ENCODE peak calls at places on chromosomes 3 and 15, in five cellular contexts. One of them, this sample, is unnamed.

GRCh38 chr15:37880009-37880834 is 54.2 kb upstream of the TMCO5A start:
- DNase-seq in WERI-Rb-1: peak
- DNase-seq in HCT116: peak
- DNase-seq in lower lobe of right lung: no peak
- DNase-seq in psoas muscle: no peak
- DNase-seq in this sample: no peak

GRCh38 chr3:111534701-111535100 is 7.3 kb upstream of the CD96 start:
- DNase-seq in HCT116: no peak
- DNase-seq in WERI-Rb-1: no peak
- DNase-seq in lower lobe of right lung: no peak
- DNase-seq in psoas muscle: no peak
- DNase-seq in this sample: no peak

GRCh38 chr3:106428565-106428994 is 559.8 kb upstream of the CBLB start:
- DNase-seq in psoas muscle: no peak
- DNase-seq in lower lobe of right lung: no peak
- DNase-seq in HCT116: no peak
- DNase-seq in WERI-Rb-1: no peak
- DNase-seq in this sample: no peak

GRCh38 chr3:42653560-42654330 is at the start of gene ZBTB47:
- DNase-seq in WERI-Rb-1: no peak
- DNase-seq in lower lobe of right lung: peak
- DNase-seq in psoas muscle: peak
- DNase-seq in HCT116: no peak
- DNase-seq in this sample: peak

GRCh38 chr3:33060609-33061337 is 36.2 kb downstream of the GLB1 start:
- DNase-seq in HCT116: no peak
- DNase-seq in lower lobe of right lung: no peak
- DNase-seq in WERI-Rb-1: no peak
- DNase-seq in psoas muscle: no peak
- DNase-seq in this sample: no peak

GRCh38 chr3:24025805-24026204 is 80.7 kb downstream of the NR1D2 start:
- DNase-seq in lower lobe of right lung: no peak
- DNase-seq in psoas muscle: no peak
- DNase-seq in WERI-Rb-1: no peak
- DNase-seq in HCT116: no peak
- DNase-seq in this sample: no peak

GRCh38 chr3:13600950-13601691 is 52.2 kb downstream of the FBLN2 start:
- DNase-seq in HCT116: peak
- DNase-seq in WERI-Rb-1: peak
- DNase-seq in psoas muscle: no peak
- DNase-seq in lower lobe of right lung: no peak
- DNase-seq in this sample: no peak

GRCh38 chr15:75089781-75090734 is 66.7 kb downstream of the PPCDC start:
- DNase-seq in psoas muscle: no peak
- DNase-seq in lower lobe of right lung: peak
- DNase-seq in HCT116: no peak
- DNase-seq in WERI-Rb-1: no peak
- DNase-seq in this sample: no peak

GRCh38 chr15:59168536-59168935 is 38.1 kb upstream of the LDHAL6B start:
- DNase-seq in WERI-Rb-1: no peak
- DNase-seq in lower lobe of right lung: no peak
- DNase-seq in HCT116: no peak
- DNase-seq in psoas muscle: no peak
- DNase-seq in this sample: no peak

GRCh38 chr15:54792526-54792925 is 404.2 kb downstream of the RSL24D1 start:
- DNase-seq in psoas muscle: no peak
- DNase-seq in HCT116: no peak
- DNase-seq in lower lobe of right lung: no peak
- DNase-seq in WERI-Rb-1: no peak
- DNase-seq in this sample: no peak

GRCh38 chr3:140376136-140376889 is 301.6 kb upstream of the TRIM42 start:
- DNase-seq in HCT116: no peak
- DNase-seq in WERI-Rb-1: no peak
- DNase-seq in psoas muscle: no peak
- DNase-seq in lower lobe of right lung: no peak
- DNase-seq in this sample: no peak

GRCh38 chr3:148866261-148866660 is 1.2 kb downstream of the CPA3 start:
- DNase-seq in psoas muscle: no peak
- DNase-seq in lower lobe of right lung: no peak
- DNase-seq in WERI-Rb-1: no peak
- DNase-seq in HCT116: no peak
- DNase-seq in this sample: no peak

GRCh38 chr15:101310163-101310480 is 15.1 kb upstream of the SNRPA1 start:
- DNase-seq in psoas muscle: no peak
- DNase-seq in lower lobe of right lung: peak
- DNase-seq in WERI-Rb-1: no peak
- DNase-seq in HCT116: no peak
- DNase-seq in this sample: no peak

GRCh38 chr3:174089592-174089991 is 692.0 kb downstream of the NLGN1 start:
- DNase-seq in WERI-Rb-1: no peak
- DNase-seq in lower lobe of right lung: no peak
- DNase-seq in psoas muscle: no peak
- DNase-seq in HCT116: no peak
- DNase-seq in this sample: no peak

GRCh38 chr15:99764521-99764920 is 31.3 kb upstream of the LYSMD4 start:
- DNase-seq in psoas muscle: no peak
- DNase-seq in HCT116: no peak
- DNase-seq in lower lobe of right lung: no peak
- DNase-seq in WERI-Rb-1: no peak
- DNase-seq in this sample: no peak

GRCh38 chr15:83127547-83128150 is 20.2 kb downstream of the TM6SF1 start:
- DNase-seq in HCT116: no peak
- DNase-seq in WERI-Rb-1: no peak
- DNase-seq in lower lobe of right lung: no peak
- DNase-seq in psoas muscle: no peak
- DNase-seq in this sample: no peak

GRCh38 chr3:29925150-29925549 is 644.3 kb downstream of the RBMS3 start:
- DNase-seq in HCT116: no peak
- DNase-seq in WERI-Rb-1: no peak
- DNase-seq in lower lobe of right lung: no peak
- DNase-seq in psoas muscle: no peak
- DNase-seq in this sample: no peak

GRCh38 chr15:100929641-100930042 is 10.5 kb downstream of the LRRK1 start:
- DNase-seq in lower lobe of right lung: no peak
- DNase-seq in HCT116: no peak
- DNase-seq in WERI-Rb-1: peak
- DNase-seq in psoas muscle: no peak
- DNase-seq in this sample: no peak

GRCh38 chr15:68782589-68783161 is 38.0 kb downstream of the ANP32A start:
- DNase-seq in psoas muscle: no peak
- DNase-seq in lower lobe of right lung: no peak
- DNase-seq in WERI-Rb-1: peak
- DNase-seq in HCT116: no peak
- DNase-seq in this sample: peak

GRCh38 chr3:16802382-16802781 is 82.4 kb upstream of the PLCL2 start:
- DNase-seq in psoas muscle: no peak
- DNase-seq in WERI-Rb-1: no peak
- DNase-seq in lower lobe of right lung: no peak
- DNase-seq in HCT116: no peak
- DNase-seq in this sample: no peak

GRCh38 chr3:195386739-195387138 is 56.1 kb downstream of the ACAP2 start:
- DNase-seq in psoas muscle: no peak
- DNase-seq in WERI-Rb-1: no peak
- DNase-seq in lower lobe of right lung: no peak
- DNase-seq in HCT116: no peak
- DNase-seq in this sample: no peak

GRCh38 chr15:91478717-91479191 is 374.8 kb upstream of the SLCO3A1 start:
- DNase-seq in psoas muscle: no peak
- DNase-seq in WERI-Rb-1: no peak
- DNase-seq in HCT116: no peak
- DNase-seq in lower lobe of right lung: no peak
- DNase-seq in this sample: no peak

GRCh38 chr3:45776611-45777010 is 19.7 kb downstream of the SLC6A20 start:
- DNase-seq in lower lobe of right lung: no peak
- DNase-seq in WERI-Rb-1: no peak
- DNase-seq in psoas muscle: no peak
- DNase-seq in HCT116: no peak
- DNase-seq in this sample: peak

GRCh38 chr15:41501961-41502786 is 8.5 kb downstream of the ITPKA start:
- DNase-seq in WERI-Rb-1: no peak
- DNase-seq in lower lobe of right lung: peak
- DNase-seq in HCT116: no peak
- DNase-seq in psoas muscle: no peak
- DNase-seq in this sample: no peak

GRCh38 chr15:53559364-53560253 is 199.9 kb downstream of the WDR72 start:
- DNase-seq in WERI-Rb-1: no peak
- DNase-seq in HCT116: no peak
- DNase-seq in psoas muscle: no peak
- DNase-seq in lower lobe of right lung: no peak
- DNase-seq in this sample: no peak

GRCh38 chr3:15300318-15301078 is 31.9 kb downstream of the SH3BP5 start:
- DNase-seq in WERI-Rb-1: no peak
- DNase-seq in lower lobe of right lung: no peak
- DNase-seq in psoas muscle: no peak
- DNase-seq in HCT116: peak
- DNase-seq in this sample: no peak

GRCh38 chr3:85783331-85783730 is 824.5 kb downstream of the CADM2 start:
- DNase-seq in HCT116: no peak
- DNase-seq in lower lobe of right lung: no peak
- DNase-seq in WERI-Rb-1: no peak
- DNase-seq in psoas muscle: no peak
- DNase-seq in this sample: no peak

GRCh38 chr3:49410844-49411549 is 779 bp downstream of the RHOA start:
- DNase-seq in WERI-Rb-1: no peak
- DNase-seq in lower lobe of right lung: no peak
- DNase-seq in psoas muscle: no peak
- DNase-seq in HCT116: no peak
- DNase-seq in this sample: no peak

GRCh38 chr3:182682263-182683229 is 110.8 kb upstream of the ATP11B start:
- DNase-seq in lower lobe of right lung: peak
- DNase-seq in WERI-Rb-1: peak
- DNase-seq in psoas muscle: peak
- DNase-seq in HCT116: no peak
- DNase-seq in this sample: no peak

GRCh38 chr15:44289352-44289790 is 852 bp downstream of the GOLM2 start:
- DNase-seq in WERI-Rb-1: no peak
- DNase-seq in HCT116: no peak
- DNase-seq in psoas muscle: no peak
- DNase-seq in lower lobe of right lung: no peak
- DNase-seq in this sample: no peak

GRCh38 chr3:8891774-8892173 is 71.5 kb downstream of the RAD18 start:
- DNase-seq in lower lobe of right lung: no peak
- DNase-seq in WERI-Rb-1: no peak
- DNase-seq in HCT116: no peak
- DNase-seq in psoas muscle: no peak
- DNase-seq in this sample: no peak

GRCh38 chr3:23341147-23341838 is 138.2 kb downstream of the UBE2E2 start:
- DNase-seq in HCT116: no peak
- DNase-seq in WERI-Rb-1: no peak
- DNase-seq in lower lobe of right lung: no peak
- DNase-seq in psoas muscle: no peak
- DNase-seq in this sample: no peak

GRCh38 chr3:184345678-184346144 is 8.3 kb downstream of the FAM131A start:
- DNase-seq in WERI-Rb-1: peak
- DNase-seq in lower lobe of right lung: peak
- DNase-seq in HCT116: peak
- DNase-seq in psoas muscle: peak
- DNase-seq in this sample: no peak

GRCh38 chr15:93072440-93073394 is 16.3 kb downstream of the RGMA start:
- DNase-seq in lower lobe of right lung: peak
- DNase-seq in WERI-Rb-1: peak
- DNase-seq in psoas muscle: peak
- DNase-seq in HCT116: peak
- DNase-seq in this sample: no peak

GRCh38 chr3:124558898-124559649 is 171.2 kb upstream of the UMPS start:
- DNase-seq in WERI-Rb-1: peak
- DNase-seq in psoas muscle: peak
- DNase-seq in HCT116: peak
- DNase-seq in lower lobe of right lung: peak
- DNase-seq in this sample: peak
- H3K27ac ChIP-seq in WERI-Rb-1: peak
- H3K27ac ChIP-seq in psoas muscle: no peak
- H3K27ac ChIP-seq in HCT116: no peak
- H3K27ac ChIP-seq in lower lobe of right lung: no peak
- H3K27ac ChIP-seq in this sample: peak

GRCh38 chr3:157159762-157160651 is at the start of gene CCNL1:
- DNase-seq in psoas muscle: peak
- DNase-seq in HCT116: peak
- DNase-seq in WERI-Rb-1: peak
- DNase-seq in lower lobe of right lung: peak
- DNase-seq in this sample: peak
- H3K27ac ChIP-seq in psoas muscle: peak
- H3K27ac ChIP-seq in HCT116: peak
- H3K27ac ChIP-seq in WERI-Rb-1: peak
- H3K27ac ChIP-seq in lower lobe of right lung: peak
- H3K27ac ChIP-seq in this sample: peak

GRCh38 chr15:71294251-71294635 is 179.0 kb downstream of the THSD4 start:
- DNase-seq in psoas muscle: no peak
- DNase-seq in lower lobe of right lung: no peak
- DNase-seq in HCT116: no peak
- DNase-seq in WERI-Rb-1: no peak
- DNase-seq in this sample: no peak

GRCh38 chr15:71291723-71292122 is 176.5 kb downstream of the THSD4 start:
- DNase-seq in lower lobe of right lung: no peak
- DNase-seq in psoas muscle: no peak
- DNase-seq in WERI-Rb-1: no peak
- DNase-seq in HCT116: no peak
- DNase-seq in this sample: no peak

GRCh38 chr15:71291247-71291646 is 176.0 kb downstream of the THSD4 start:
- DNase-seq in WERI-Rb-1: no peak
- DNase-seq in HCT116: no peak
- DNase-seq in psoas muscle: no peak
- DNase-seq in lower lobe of right lung: no peak
- DNase-seq in this sample: no peak

GRCh38 chr15:71290002-71290401 is 174.7 kb downstream of the THSD4 start:
- DNase-seq in psoas muscle: no peak
- DNase-seq in HCT116: no peak
- DNase-seq in WERI-Rb-1: no peak
- DNase-seq in lower lobe of right lung: no peak
- DNase-seq in this sample: no peak

DNA sequence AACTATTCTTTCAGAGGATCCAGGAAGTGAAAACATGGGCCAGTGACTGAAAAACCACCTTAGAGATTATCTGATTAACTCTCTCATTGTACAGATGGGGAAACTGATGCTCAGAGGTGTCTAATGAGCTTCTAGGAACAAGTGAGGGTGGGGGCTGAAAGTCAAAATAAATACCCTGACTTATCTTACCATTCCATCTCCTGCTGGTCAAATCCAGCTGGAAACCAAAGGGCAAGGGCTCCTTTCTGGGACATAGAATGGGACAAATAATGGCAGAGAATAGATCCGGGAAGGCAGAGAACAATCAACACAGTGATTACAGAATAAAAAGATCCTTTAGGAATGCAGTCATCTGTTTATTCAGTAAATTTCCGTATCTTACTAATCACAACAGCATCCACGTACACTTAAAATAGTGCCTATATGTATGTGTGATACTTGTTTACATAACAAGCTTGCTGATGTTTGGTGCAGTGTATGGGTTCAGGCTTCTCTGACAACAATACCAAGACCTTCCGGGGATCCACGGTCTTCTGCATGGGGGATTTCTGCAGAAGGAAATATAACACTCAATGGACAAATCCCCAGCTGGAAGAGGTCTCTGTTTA is 173.2 kb downstream of the THSD4 start:
- DNase-seq in lower lobe of right lung: no peak
- DNase-seq in HCT116: no peak
- DNase-seq in WERI-Rb-1: no peak
- DNase-seq in psoas muscle: no peak
- DNase-seq in this sample: no peak
- H3K27ac ChIP-seq in lower lobe of right lung: no peak
- H3K27ac ChIP-seq in HCT116: no peak
- H3K27ac ChIP-seq in WERI-Rb-1: no peak
- H3K27ac ChIP-seq in psoas muscle: no peak
- H3K27ac ChIP-seq in this sample: no peak

GRCh38 chr15:39509941-39510845 is 70.7 kb upstream of the THBS1 start:
- DNase-seq in WERI-Rb-1: no peak
- DNase-seq in lower lobe of right lung: no peak
- DNase-seq in psoas muscle: peak
- DNase-seq in HCT116: no peak
- DNase-seq in this sample: no peak
- H3K27ac ChIP-seq in WERI-Rb-1: no peak
- H3K27ac ChIP-seq in lower lobe of right lung: no peak
- H3K27ac ChIP-seq in psoas muscle: no peak
- H3K27ac ChIP-seq in HCT116: no peak
- H3K27ac ChIP-seq in this sample: no peak

This sample was measured in coronary artery.